ENCODE peak calls at places on chromosome 7, in six cellular contexts. M, C, H, G, T and J are unnamed samples. For H3K4me1, the result is how much of the 10 kb centered on the place peaks cover.

GRCh38 chr7:71752171-71752935 is 620.4 kb downstream of the GALNT17 start:
- DNase-seq in G (no peak), T (peak), M (peak), C (no peak), H (peak), J (no peak)

GRCh38 chr7:117019786-117020604 is 66.7 kb downstream of the ST7 start:
- DNase-seq in C (no peak), G (no peak), H (peak), T (peak), M (no peak), J (peak)

GRCh38 chr7:37096341-37096740 is 352.3 kb downstream of the ELMO1 start:
- DNase-seq in C (no peak), T (no peak), G (no peak), M (no peak), H (no peak), J (peak)

GRCh38 chr7:150876817-150877526 is 24.7 kb downstream of the AOC1 start:
- DNase-seq in C (peak), G (peak), M (no peak), H (peak), T (peak), J (peak)

GRCh38 chr7:34849163-34849960 is 187.9 kb downstream of the DPY19L1 start:
- DNase-seq in C (no peak), T (no peak), H (no peak), M (no peak), G (no peak), J (peak)

GRCh38 chr7:119254741-119255140 is 1018.2 kb upstream of the KCND2 start:
- DNase-seq in T (no peak), H (no peak), G (no peak), M (no peak), C (no peak), J (no peak)

GRCh38 chr7:135620980-135621850 is 41.1 kb upstream of the STMP1 start:
- DNase-seq in H (no peak), C (peak), M (no peak), T (no peak), G (peak), J (peak)

GRCh38 chr7:53022893-53023292 is 12.5 kb upstream of the POM121L12 start:
- DNase-seq in M (no peak), T (no peak), C (no peak), G (no peak), H (no peak), J (no peak)

GRCh38 chr7:18013936-18014335 is 13.7 kb downstream of the PRPS1L1 start:
- DNase-seq in G (no peak), H (no peak), M (no peak), C (peak), T (no peak), J (peak)

GRCh38 chr7:85018498-85018897 is 168.4 kb downstream of the SEMA3D start:
- DNase-seq in H (no peak), G (no peak), C (no peak), M (no peak), T (no peak), J (no peak)

GRCh38 chr7:44961844-44962482 is 16.9 kb downstream of the MYO1G start:
- DNase-seq in G (no peak), H (no peak), C (no peak), M (peak), T (peak), J (no peak)

GRCh38 chr7:143936087-143937009 is 1.3 kb downstream of the OR2F2 start:
- DNase-seq in G (no peak), C (no peak), H (no peak), M (no peak), T (no peak), J (peak)

GRCh38 chr7:96004598-96004997 is 232.2 kb downstream of the DYNC1I1 start:
- DNase-seq in T (no peak), M (no peak), H (no peak), C (no peak), G (no peak), J (no peak)

GRCh38 chr7:28503396-28503795 is 91.1 kb downstream of the CREB5 start:
- DNase-seq in M (no peak), C (no peak), T (no peak), G (no peak), H (no peak), J (no peak)

GRCh38 chr7:105745681-105746330 is 130.6 kb downstream of the ATXN7L1 start:
- DNase-seq in M (no peak), T (no peak), H (no peak), G (no peak), C (no peak), J (no peak)

GRCh38 chr7:29039747-29040569 is 81.8 kb upstream of the TRIL start:
- DNase-seq in C (no peak), M (no peak), H (no peak), G (no peak), T (no peak), J (no peak)

GRCh38 chr7:85095357-85095756 is 91.5 kb downstream of the SEMA3D start:
- DNase-seq in C (no peak), G (no peak), T (no peak), H (peak), M (no peak), J (no peak)

GRCh38 chr7:25856056-25856780 is 295.8 kb upstream of the NFE2L3 start:
- DNase-seq in T (no peak), G (no peak), H (no peak), C (no peak), M (no peak), J (no peak)

GRCh38 chr7:39560398-39560797 is 5.8 kb upstream of the YAE1 start:
- DNase-seq in H (no peak), T (no peak), C (no peak), G (no peak), M (no peak), J (no peak)

GRCh38 chr7:28298870-28299484 is 113.3 kb upstream of the CREB5 start:
- DNase-seq in M (no peak), T (no peak), H (no peak), C (peak), G (peak), J (no peak)

GRCh38 chr7:27459021-27459728 is 203.5 kb downstream of the HIBADH start:
- DNase-seq in G (no peak), M (no peak), T (no peak), C (no peak), H (no peak), J (no peak)

GRCh38 chr7:81845628-81846259 is 75.9 kb upstream of the HGF start:
- DNase-seq in G (peak), C (no peak), M (no peak), H (no peak), T (no peak), J (no peak)

GRCh38 chr7:93890041-93890463 is 501 bp downstream of the TFPI2 start:
- DNase-seq in G (no peak), C (peak), H (no peak), T (peak), M (peak), J (peak)

GRCh38 chr7:46908770-46909169 is 673.1 kb downstream of the TNS3 start:
- DNase-seq in H (no peak), M (no peak), T (no peak), C (peak), G (no peak), J (peak)

GRCh38 chr7:36686499-36686898 is 37.8 kb downstream of the AOAH start:
- DNase-seq in C (no peak), H (no peak), T (no peak), M (no peak), G (no peak), J (peak)

GRCh38 chr7:24123061-24123460 is 160.9 kb upstream of the NPY start:
- DNase-seq in G (no peak), H (no peak), T (no peak), C (no peak), M (no peak), J (no peak)

GRCh38 chr7:142908290-142908689 is 22.7 kb upstream of the TRPV6 start:
- DNase-seq in H (no peak), M (no peak), G (no peak), T (no peak), C (no peak), J (no peak)

GRCh38 chr7:54259185-54259584 is 283.0 kb upstream of the VSTM2A start:
- DNase-seq in C (no peak), M (no peak), T (no peak), H (no peak), G (no peak), J (no peak)

GRCh38 chr7:47915066-47915976 is 32.9 kb downstream of the PKD1L1 start:
- DNase-seq in G (no peak), C (no peak), H (no peak), T (no peak), M (no peak), J (no peak)

GRCh38 chr7:47988496-47989386 is 9.3 kb upstream of the HUS1 start:
- DNase-seq in C (no peak), H (no peak), M (no peak), T (no peak), G (peak), J (no peak)

GRCh38 chr7:127961787-127962463 is 69.3 kb downstream of the LRRC4 start:
- DNase-seq in H (no peak), T (no peak), G (no peak), C (no peak), M (no peak), J (no peak)

GRCh38 chr7:83415840-83416239 is 233.1 kb downstream of the SEMA3E start:
- DNase-seq in T (no peak), C (no peak), M (no peak), G (no peak), H (no peak), J (peak)

GRCh38 chr7:129387537-129387936 is 46.7 kb upstream of the STRIP2 start:
- DNase-seq in M (no peak), T (no peak), G (no peak), C (no peak), H (no peak), J (no peak)
- H3K27ac ChIP-seq in M (no peak), T (no peak), G (no peak), C (no peak), H (no peak), J (no peak)

GRCh38 chr7:14024406-14024805 is 34.9 kb upstream of the ETV1 start:
- DNase-seq in T (no peak), M (no peak), C (no peak), G (no peak), H (no peak), J (no peak)
- TF ChIP-seq CTCF in T (no peak), M (no peak), C (no peak), G (no peak), H (no peak), J (no peak)

DNA sequence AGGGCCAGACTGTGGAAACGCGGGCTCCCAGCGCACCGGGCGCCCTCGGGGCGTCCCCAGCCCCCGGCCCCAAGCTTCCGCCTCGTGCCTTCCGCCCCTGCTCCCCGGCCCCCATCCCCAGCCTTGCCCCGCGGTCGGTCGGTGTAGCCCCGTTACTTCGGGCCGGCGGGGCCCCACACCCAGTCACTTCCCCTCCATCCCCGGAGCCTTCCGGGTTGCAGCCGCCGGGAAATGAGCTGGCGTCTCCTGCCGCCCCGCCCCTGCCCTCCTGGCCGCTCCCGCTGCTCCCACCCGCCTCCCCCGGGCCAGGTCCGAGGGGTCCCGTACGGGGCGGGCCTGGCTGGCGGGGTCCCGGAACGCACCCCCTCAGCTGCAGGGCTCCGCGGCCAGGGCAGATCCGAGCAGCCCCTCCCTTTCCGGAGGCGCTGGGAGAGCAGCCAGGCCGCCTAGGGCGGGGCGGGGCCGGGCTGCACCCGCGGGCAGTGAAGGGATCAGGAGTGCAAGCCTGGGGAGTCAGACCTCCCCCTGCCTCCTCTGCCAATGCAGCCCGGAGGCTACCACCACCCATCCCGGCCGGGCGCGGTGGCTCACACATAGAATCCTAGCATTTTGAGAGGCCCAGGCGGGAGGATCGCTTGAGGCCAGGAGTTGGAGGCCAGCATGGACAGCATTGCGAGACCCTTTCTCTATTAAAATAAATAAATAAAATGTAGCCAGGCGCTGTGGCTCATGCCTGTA is 709 bp downstream of the ARPC1B start:
- DNase-seq in H (peak), T (peak), G (peak), M (peak), C (peak), J (peak)
- H3K4me1 ChIP-seq in H (half or more), T (half or more), G (under half), M (half or more), C (under half), J (under half)

DNA sequence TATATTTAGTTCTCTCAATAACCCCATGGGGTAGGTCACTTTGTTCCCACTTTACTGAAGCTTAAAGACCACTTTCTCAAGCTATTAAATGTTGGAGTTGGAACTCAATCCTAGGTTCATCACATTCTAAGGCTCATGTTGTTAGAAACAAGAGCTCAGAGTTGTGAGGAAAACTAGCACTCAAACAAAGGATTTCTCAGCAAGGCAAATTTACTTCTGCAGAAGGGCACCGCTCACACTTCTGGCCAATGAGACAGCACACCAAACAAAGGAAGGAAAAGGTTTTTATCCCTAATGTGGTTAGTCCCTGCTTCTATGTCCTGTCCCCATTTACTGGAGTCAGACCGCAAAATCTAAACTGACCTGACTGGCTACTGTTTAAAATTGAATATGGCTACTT is 214.6 kb upstream of the PHF14 start:
- DNase-seq in T (no peak), C (no peak), H (no peak), G (no peak), M (no peak), J (peak)
- H3K27ac ChIP-seq in T (no peak), C (no peak), H (no peak), G (no peak), M (no peak), J (no peak)

DNA sequence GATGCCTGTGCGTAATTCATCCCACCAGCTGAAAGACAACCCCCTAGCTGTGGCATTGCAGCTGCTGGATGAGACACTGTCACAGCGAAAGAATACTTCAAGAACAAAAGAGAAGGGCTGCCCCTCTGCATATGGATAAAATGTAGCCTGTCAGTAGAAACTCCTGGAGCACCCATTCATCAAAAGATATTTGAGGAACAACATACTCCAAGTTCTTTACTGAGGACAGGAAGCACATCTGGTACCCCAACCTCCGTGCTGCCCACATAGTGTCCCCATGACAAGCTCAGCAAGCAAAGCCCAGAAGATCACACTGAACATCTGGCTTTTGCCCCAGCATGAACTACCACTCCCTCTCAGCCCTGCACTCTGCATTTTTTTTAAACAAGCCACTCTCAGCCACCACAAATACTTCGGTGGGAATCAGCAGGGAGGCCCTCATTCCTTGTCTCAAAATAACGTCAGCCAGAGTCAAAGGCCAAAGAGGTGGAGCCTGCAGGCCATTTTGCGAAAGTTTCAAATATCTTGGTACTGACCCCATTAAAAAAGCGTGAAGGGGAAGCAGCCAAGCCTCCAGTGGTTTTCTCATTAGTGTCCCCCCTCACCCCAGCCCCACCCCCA is 1.7 kb downstream of the CREB3L2 start:
- DNase-seq in T (no peak), C (peak), H (peak), G (peak), M (no peak), J (peak)
- TF ChIP-seq CTCF in T (no peak), C (no peak), H (no peak), G (peak), M (no peak), J (no peak)

DNA sequence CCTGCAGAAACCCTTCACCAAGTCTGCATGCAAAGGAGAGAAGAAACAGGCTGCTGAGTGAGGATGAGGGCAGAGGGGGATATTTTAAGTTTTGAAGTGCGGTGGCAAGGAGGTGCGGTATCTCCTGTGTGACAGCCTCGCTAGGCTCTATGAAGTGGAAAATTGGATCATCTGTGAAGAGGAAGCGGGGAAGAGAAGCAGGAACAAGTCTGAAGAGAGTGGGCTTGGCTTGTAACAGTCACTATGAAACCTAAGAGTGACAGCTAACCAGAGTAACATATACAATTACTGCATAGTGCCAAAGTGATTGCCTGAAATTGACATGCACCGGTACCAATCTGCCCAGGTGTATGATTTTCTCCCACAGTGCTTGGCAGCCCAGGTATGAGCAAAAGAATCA is 287.5 kb upstream of the KLF14 start:
- DNase-seq in G (no peak), H (no peak), C (no peak), T (no peak), M (no peak), J (no peak)
- H3K4me1 ChIP-seq in G (under half), H (half or more), C (under half), T (half or more), M (under half), J (under half)

GRCh38 chr7:380724-381210 is 90.8 kb downstream of the FOXL3 start:
- DNase-seq in C (no peak), G (no peak), M (peak), H (no peak), T (peak), J (no peak)
- H3K27ac ChIP-seq in C (no peak), G (no peak), M (no peak), H (no peak), T (no peak), J (no peak)